ENCODE peak calls at places on chromosomes 11 and 22, in six cellular contexts. S is GM04503, N is AG10803, M is neuronal stem cell, T is myocyte, D is H4. Q is an unnamed sample.

GRCh38 chr22:30435674-30436126 is 10.1 kb downstream of the MTFP1 start:
- DNase-seq in M (no peak), T (no peak), N (no peak), D (no peak), S (no peak), Q (no peak)

GRCh38 chr11:69657911-69658605 is 17.1 kb downstream of the LTO1 start:
- DNase-seq in D (no peak), T (no peak), N (peak), M (peak), S (no peak), Q (no peak)

GRCh38 chr11:35796542-35796941 is 134.0 kb downstream of the TRIM44 start:
- DNase-seq in S (no peak), D (no peak), M (no peak), N (no peak), T (no peak), Q (no peak)

GRCh38 chr11:110763249-110764011 is 51.2 kb upstream of the ARHGAP20 start:
- DNase-seq in D (peak), S (peak), T (peak), M (no peak), N (peak), Q (no peak)

GRCh38 chr11:129440028-129440630 is 64.5 kb downstream of the BARX2 start:
- DNase-seq in D (no peak), T (no peak), N (no peak), M (no peak), S (no peak), Q (no peak)

GRCh38 chr22:34960005-34960404 is 106.0 kb upstream of the ISX start:
- DNase-seq in N (no peak), S (no peak), M (peak), D (no peak), T (no peak), Q (peak)

GRCh38 chr11:26949846-26950245 is 44.1 kb upstream of the FIBIN start:
- DNase-seq in S (no peak), N (no peak), M (no peak), D (no peak), T (no peak), Q (no peak)

GRCh38 chr11:57653162-57653561 is 3.5 kb upstream of the YPEL4 start:
- DNase-seq in S (no peak), D (no peak), M (no peak), N (no peak), T (no peak), Q (peak)

GRCh38 chr11:122663764-122664163 is 8.2 kb downstream of the UBASH3B start:
- DNase-seq in S (no peak), N (peak), M (no peak), T (peak), D (peak), Q (no peak)

GRCh38 chr11:72189448-72190250 is 2.3 kb upstream of the FOLR1 start:
- DNase-seq in T (peak), D (peak), M (no peak), S (peak), N (peak), Q (no peak)

GRCh38 chr11:68903631-68904457 is at the start of the genes IGHMBP2 and MRPL21:
- DNase-seq in N (peak), S (no peak), M (peak), T (peak), D (peak), Q (peak)

GRCh38 chr11:83168756-83169155 is 11.8 kb downstream of the PCF11 start:
- DNase-seq in T (no peak), S (no peak), D (no peak), N (no peak), M (no peak), Q (no peak)

GRCh38 chr11:31813961-31814868 is 3.1 kb upstream of the PAX6 start:
- DNase-seq in N (no peak), D (no peak), M (no peak), T (no peak), S (no peak), Q (peak)

GRCh38 chr11:26820739-26821138 is 98.9 kb upstream of the SLC5A12 start:
- DNase-seq in S (peak), M (no peak), N (peak), D (peak), T (peak), Q (no peak)

GRCh38 chr11:72085836-72086475 is 5.3 kb downstream of the LRRC51 start:
- DNase-seq in N (no peak), M (no peak), S (no peak), D (no peak), T (peak), Q (no peak)

GRCh38 chr11:33835143-33835878 is 56.6 kb downstream of the LMO2 start:
- DNase-seq in N (peak), S (peak), D (peak), M (no peak), T (peak), Q (peak)

Q was measured in OCI-M1.